ENCODE peak calls at places on chromosome 13, in four cellular contexts. One of them, this sample, is unnamed.
A peak's percentile ranks its signal among the peaks of the same experiment; 100 is the strongest.

GRCh38 chr13:51223284-51224270 is 1.4 kb downstream of the FAM124A start:
- DNase-seq in GM23338: peak; percentile 43
- DNase-seq in vagina: no peak
- DNase-seq in esophagus squamous epithelium: no peak
- DNase-seq in this sample: no peak

GRCh38 chr13:27194895-27195764 is 23.5 kb upstream of the USP12 start:
- DNase-seq in GM23338: peak; percentile 45
- DNase-seq in vagina: no peak
- DNase-seq in esophagus squamous epithelium: no peak
- DNase-seq in this sample: no peak

GRCh38 chr13:84961023-84961422 is 838.2 kb downstream of the SLITRK6 start:
- DNase-seq in GM23338: no peak
- DNase-seq in vagina: no peak
- DNase-seq in esophagus squamous epithelium: no peak
- DNase-seq in this sample: no peak

GRCh38 chr13:95740921-95741320 is 64.0 kb downstream of the DNAJC3 start:
- DNase-seq in GM23338: no peak
- DNase-seq in vagina: no peak
- DNase-seq in esophagus squamous epithelium: no peak
- DNase-seq in this sample: no peak

GRCh38 chr13:71979616-71980015 is 112.6 kb upstream of the DACH1 start:
- DNase-seq in GM23338: peak; percentile 49
- DNase-seq in vagina: no peak
- DNase-seq in esophagus squamous epithelium: no peak
- DNase-seq in this sample: no peak

GRCh38 chr13:27534976-27535370 is 84.6 kb upstream of the MTIF3 start:
- DNase-seq in GM23338: no peak
- DNase-seq in vagina: no peak
- DNase-seq in esophagus squamous epithelium: no peak
- DNase-seq in this sample: no peak

GRCh38 chr13:75357576-75358295 is 124.2 kb downstream of the TBC1D4 start:
- DNase-seq in GM23338: peak; percentile 83
- DNase-seq in vagina: no peak
- DNase-seq in esophagus squamous epithelium: no peak
- DNase-seq in this sample: no peak

GRCh38 chr13:77521595-77522367 is 13.7 kb upstream of the SCEL start:
- DNase-seq in GM23338: peak; percentile 65
- DNase-seq in vagina: no peak
- DNase-seq in esophagus squamous epithelium: no peak
- DNase-seq in this sample: peak; percentile 66

GRCh38 chr13:77028202-77028601 is 1.2 kb upstream of the FBXL3 start:
- DNase-seq in GM23338: no peak
- DNase-seq in vagina: no peak
- DNase-seq in esophagus squamous epithelium: no peak
- DNase-seq in this sample: no peak

GRCh38 chr13:89925107-89925506 is 1422.4 kb upstream of the MIR17HG start:
- DNase-seq in GM23338: peak; percentile 72
- DNase-seq in vagina: no peak
- DNase-seq in esophagus squamous epithelium: no peak
- DNase-seq in this sample: no peak

GRCh38 chr13:114282143-114282685 is 813 bp downstream of the UPF3A start:
- DNase-seq in GM23338: peak; percentile 82
- DNase-seq in vagina: no peak
- DNase-seq in esophagus squamous epithelium: no peak
- DNase-seq in this sample: peak; percentile 16

GRCh38 chr13:39415403-39415802 is 187.6 kb downstream of the LHFPL6 start:
- DNase-seq in GM23338: peak; percentile 63
- DNase-seq in vagina: no peak
- DNase-seq in esophagus squamous epithelium: no peak
- DNase-seq in this sample: peak; percentile 23

GRCh38 chr13:112444001-112444311 is 67.8 kb downstream of the SPACA7 start:
- DNase-seq in GM23338: peak; percentile 90
- DNase-seq in vagina: peak; percentile 91
- DNase-seq in esophagus squamous epithelium: no peak
- DNase-seq in this sample: peak; percentile 36

GRCh38 chr13:59303433-59303832 is 860.3 kb downstream of the DIAPH3 start:
- DNase-seq in GM23338: no peak
- DNase-seq in vagina: no peak
- DNase-seq in esophagus squamous epithelium: no peak
- DNase-seq in this sample: no peak

DNA sequence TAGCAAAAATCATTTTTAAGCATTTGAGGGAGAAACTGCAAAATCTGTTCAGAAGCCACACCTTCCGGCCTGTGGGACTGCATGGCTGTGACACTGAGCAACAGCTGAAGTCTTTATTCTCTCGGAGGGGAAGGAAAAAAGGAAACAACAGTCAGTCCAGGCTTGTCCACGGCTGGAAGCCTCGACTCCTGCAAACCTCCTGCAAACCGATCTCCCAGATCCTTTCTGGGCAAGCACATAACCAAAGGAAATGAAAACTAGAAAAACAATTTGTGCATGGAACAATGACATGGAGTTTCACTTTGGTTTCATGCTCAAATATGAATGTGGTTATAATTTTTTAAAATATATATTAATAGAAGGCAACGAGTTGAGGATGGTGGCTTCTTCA is 1.0 kb downstream of the COL4A1 start:
- DNase-seq in GM23338: no peak
- DNase-seq in vagina: no peak
- DNase-seq in esophagus squamous epithelium: no peak
- DNase-seq in this sample: no peak
- H3K4me1 ChIP-seq in GM23338: peaks cover 36% of the 10 kb centered on the region
- H3K4me1 ChIP-seq in vagina: peaks cover 48% of the 10 kb centered on the region
- H3K4me1 ChIP-seq in esophagus squamous epithelium: peaks cover 94% of the 10 kb centered on the region
- H3K4me1 ChIP-seq in this sample: no peaks in the 10 kb centered on the region

GRCh38 chr13:20995245-20995829 is 66.0 kb downstream of the LATS2 start:
- DNase-seq in GM23338: no peak
- DNase-seq in vagina: no peak
- DNase-seq in esophagus squamous epithelium: no peak
- DNase-seq in this sample: no peak

GRCh38 chr13:20993661-20994440 is 67.5 kb downstream of the LATS2 start:
- DNase-seq in GM23338: no peak
- DNase-seq in vagina: no peak
- DNase-seq in esophagus squamous epithelium: no peak
- DNase-seq in this sample: no peak

GRCh38 chr13:20993211-20993610 is 68.2 kb downstream of the LATS2 start:
- DNase-seq in GM23338: no peak
- DNase-seq in vagina: no peak
- DNase-seq in esophagus squamous epithelium: no peak
- DNase-seq in this sample: no peak

GRCh38 chr13:20991741-20992520 is 69.5 kb downstream of the LATS2 start:
- DNase-seq in GM23338: no peak
- DNase-seq in vagina: no peak
- DNase-seq in esophagus squamous epithelium: no peak
- DNase-seq in this sample: no peak

DNA sequence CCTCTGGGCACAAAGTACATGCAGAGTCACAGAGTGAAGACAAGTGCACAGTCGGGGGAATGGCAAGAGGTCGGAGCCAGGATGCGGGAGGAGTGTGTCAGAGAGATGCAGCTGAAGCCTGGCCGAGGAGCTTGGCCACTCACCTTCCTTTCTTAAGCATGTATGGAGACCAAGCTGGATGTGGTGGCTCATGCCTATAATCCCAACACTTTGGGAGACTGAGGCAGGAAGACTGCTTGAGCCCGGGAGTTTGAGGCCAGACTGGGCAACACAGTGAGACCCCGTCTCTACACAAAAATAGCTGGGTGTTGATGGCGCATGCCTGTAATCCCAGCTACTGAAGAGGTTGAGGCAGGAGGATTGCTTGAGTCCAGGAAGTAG is 67.0 kb downstream of the LATS2 start:
- DNase-seq in GM23338: no peak
- DNase-seq in vagina: no peak
- DNase-seq in esophagus squamous epithelium: no peak
- DNase-seq in this sample: no peak
- H3K4me1 ChIP-seq in GM23338: peaks cover 27% of the 10 kb centered on the region
- H3K4me1 ChIP-seq in vagina: peaks cover 28% of the 10 kb centered on the region
- H3K4me1 ChIP-seq in esophagus squamous epithelium: peaks cover 50% of the 10 kb centered on the region
- H3K4me1 ChIP-seq in this sample: no peaks in the 10 kb centered on the region

DNA sequence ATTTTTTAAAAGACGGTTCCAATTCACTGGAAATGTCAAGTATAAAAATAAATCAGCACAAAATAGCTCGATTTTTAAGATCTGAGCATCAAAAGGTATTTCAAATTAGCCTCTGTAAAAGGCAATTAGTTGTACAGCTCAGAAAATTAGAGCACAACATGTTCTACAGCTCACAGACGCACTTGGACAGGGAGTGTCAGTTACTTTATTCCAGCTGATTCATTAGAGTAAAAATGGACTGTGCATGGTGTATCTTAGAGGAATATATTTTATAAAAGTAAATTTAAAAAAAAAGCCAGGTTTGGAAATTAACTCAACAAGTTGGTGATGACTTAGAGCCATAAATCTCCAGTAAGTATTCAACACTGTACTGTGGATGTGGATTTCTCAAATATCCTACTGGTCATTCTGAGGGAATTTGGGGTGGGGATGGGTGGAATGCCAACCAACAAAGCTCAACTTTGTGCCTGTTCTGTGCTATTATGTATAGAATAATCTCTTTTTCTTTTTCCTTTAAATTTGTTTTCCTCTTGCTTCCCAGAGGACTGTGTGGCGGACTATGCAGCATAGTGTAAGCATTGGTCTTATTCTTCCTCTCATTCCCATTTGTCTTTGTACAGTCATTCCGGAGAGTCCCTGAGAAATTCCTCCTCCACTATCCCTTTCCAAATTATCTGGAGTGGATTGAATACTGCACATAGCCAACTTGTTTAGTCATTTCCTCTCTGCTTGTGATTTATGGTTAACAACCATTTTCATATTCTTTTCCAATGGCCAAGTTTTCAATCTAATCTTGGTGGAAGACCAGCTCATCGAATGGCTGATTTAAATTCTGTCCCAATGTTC is 169.3 kb downstream of the DCT start:
- DNase-seq in GM23338: no peak
- DNase-seq in vagina: no peak
- DNase-seq in esophagus squamous epithelium: no peak
- DNase-seq in this sample: no peak
- H3K4me1 ChIP-seq in GM23338: peaks cover 17% of the 10 kb centered on the region
- H3K4me1 ChIP-seq in vagina: no peaks in the 10 kb centered on the region
- H3K4me1 ChIP-seq in esophagus squamous epithelium: peaks cover 38% of the 10 kb centered on the region
- H3K4me1 ChIP-seq in this sample: no peaks in the 10 kb centered on the region

DNA sequence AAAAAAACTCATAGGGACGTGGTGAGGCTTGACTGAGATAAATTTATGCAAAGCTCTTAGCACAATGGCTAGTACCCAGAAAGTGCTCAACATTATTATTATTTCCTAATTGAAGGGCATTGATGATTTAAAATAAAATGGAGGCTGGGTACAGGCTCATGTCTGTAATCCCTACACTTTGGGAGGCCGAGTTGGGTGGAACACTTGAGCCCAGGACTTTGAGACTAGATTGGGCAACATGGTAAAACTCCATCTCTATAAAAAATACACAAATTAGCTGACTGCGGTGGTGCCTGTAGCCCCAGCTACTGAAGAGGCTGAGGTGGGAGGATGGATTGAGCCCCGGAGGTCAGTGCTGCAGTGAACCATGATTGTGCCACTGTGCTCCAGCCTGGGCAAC is 49.6 kb downstream of the LRCH1 start:
- DNase-seq in GM23338: no peak
- DNase-seq in vagina: no peak
- DNase-seq in esophagus squamous epithelium: no peak
- DNase-seq in this sample: no peak
- H3K4me1 ChIP-seq in GM23338: peaks cover 2% of the 10 kb centered on the region
- H3K4me1 ChIP-seq in vagina: peaks cover 84% of the 10 kb centered on the region
- H3K4me1 ChIP-seq in esophagus squamous epithelium: peaks cover 92% of the 10 kb centered on the region
- H3K4me1 ChIP-seq in this sample: peaks cover 5% of the 10 kb centered on the region

DNA sequence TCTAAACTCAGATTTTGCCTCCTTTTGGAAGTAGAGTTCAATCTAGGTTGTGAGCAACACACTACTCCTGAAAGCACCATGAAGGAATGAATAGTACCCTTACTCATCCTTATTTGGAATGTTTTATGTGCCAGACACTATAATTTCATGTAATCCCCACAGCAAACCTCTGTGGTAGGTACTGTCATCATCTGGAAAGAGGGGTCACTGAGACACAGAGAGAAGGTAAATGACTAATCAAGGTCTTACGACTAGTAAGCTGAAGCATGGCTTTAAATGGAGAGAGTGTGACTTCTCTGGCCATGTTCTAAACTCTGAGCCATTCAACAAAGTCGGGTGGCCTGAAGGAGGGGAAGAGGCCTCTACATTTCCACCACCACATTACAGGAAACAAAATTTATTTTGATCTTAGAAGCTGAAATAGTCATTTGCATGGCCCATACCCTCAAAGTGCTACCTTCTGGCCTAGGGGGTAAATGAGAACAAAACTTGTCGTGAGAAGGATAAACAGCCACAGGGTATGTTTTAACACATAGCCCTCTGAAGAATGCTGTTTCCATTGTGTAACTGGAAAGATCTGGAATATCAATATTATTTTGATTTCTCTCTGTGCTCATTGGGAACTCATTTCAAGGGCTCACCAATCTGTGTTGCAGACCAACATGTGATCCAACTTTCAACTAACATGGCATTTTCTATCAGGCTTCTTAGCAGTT is 180.8 kb upstream of the RFC3 start:
- DNase-seq in GM23338: no peak
- DNase-seq in vagina: no peak
- DNase-seq in esophagus squamous epithelium: no peak
- DNase-seq in this sample: no peak
- H3K4me1 ChIP-seq in GM23338: peaks cover 49% of the 10 kb centered on the region
- H3K4me1 ChIP-seq in vagina: peaks cover 35% of the 10 kb centered on the region
- H3K4me1 ChIP-seq in esophagus squamous epithelium: peaks cover 38% of the 10 kb centered on the region
- H3K4me1 ChIP-seq in this sample: no peaks in the 10 kb centered on the region

This sample was measured in prostate gland.